ENCODE peak calls at places on chromosome 20, in seven cellular contexts. One of them, this sample, is unnamed.

GRCh38 chr20:39290575-39290974 is 328.4 kb downstream of the DHX35 start:
- DNase-seq in lower lobe of right lung: no peak
- DNase-seq in left ventricle myocardium inferior: no peak
- DNase-seq in AG10803: no peak
- DNase-seq in hepatocyte: no peak
- DNase-seq in ovary: no peak
- DNase-seq in uterus: no peak
- DNase-seq in this sample: no peak

GRCh38 chr20:17636523-17637412 is 45.3 kb downstream of the RRBP1 start:
- DNase-seq in lower lobe of right lung: no peak
- DNase-seq in ovary: no peak
- DNase-seq in hepatocyte: no peak
- DNase-seq in uterus: no peak
- DNase-seq in left ventricle myocardium inferior: no peak
- DNase-seq in AG10803: no peak
- DNase-seq in this sample: no peak

GRCh38 chr20:62219101-62219991 is 732 bp downstream of the HRH3 start:
- DNase-seq in ovary: no peak
- DNase-seq in uterus: no peak
- DNase-seq in AG10803: no peak
- DNase-seq in left ventricle myocardium inferior: no peak
- DNase-seq in hepatocyte: no peak
- DNase-seq in lower lobe of right lung: no peak
- DNase-seq in this sample: no peak

GRCh38 chr20:50518270-50518721 is 8.1 kb downstream of the PTPN1 start:
- DNase-seq in lower lobe of right lung: no peak
- DNase-seq in uterus: no peak
- DNase-seq in ovary: no peak
- DNase-seq in left ventricle myocardium inferior: no peak
- DNase-seq in hepatocyte: no peak
- DNase-seq in AG10803: peak
- DNase-seq in this sample: no peak

GRCh38 chr20:1438361-1438760 is 28.3 kb downstream of the NSFL1C start:
- DNase-seq in lower lobe of right lung: no peak
- DNase-seq in ovary: no peak
- DNase-seq in AG10803: no peak
- DNase-seq in hepatocyte: no peak
- DNase-seq in uterus: no peak
- DNase-seq in left ventricle myocardium inferior: no peak
- DNase-seq in this sample: no peak

GRCh38 chr20:19423892-19424620 is 211.6 kb downstream of the SLC24A3 start:
- DNase-seq in lower lobe of right lung: no peak
- DNase-seq in hepatocyte: no peak
- DNase-seq in uterus: no peak
- DNase-seq in AG10803: no peak
- DNase-seq in ovary: no peak
- DNase-seq in left ventricle myocardium inferior: no peak
- DNase-seq in this sample: no peak

GRCh38 chr20:46371656-46372055 is 34.8 kb downstream of the ELMO2 start:
- DNase-seq in AG10803: peak
- DNase-seq in lower lobe of right lung: no peak
- DNase-seq in ovary: no peak
- DNase-seq in hepatocyte: no peak
- DNase-seq in uterus: no peak
- DNase-seq in left ventricle myocardium inferior: no peak
- DNase-seq in this sample: no peak

GRCh38 chr20:23884771-23885162 is 5.2 kb upstream of the CST5 start:
- DNase-seq in hepatocyte: no peak
- DNase-seq in left ventricle myocardium inferior: no peak
- DNase-seq in uterus: no peak
- DNase-seq in lower lobe of right lung: no peak
- DNase-seq in ovary: no peak
- DNase-seq in AG10803: no peak
- DNase-seq in this sample: no peak

GRCh38 chr20:51542894-51543788 is 622 bp upstream of the NFATC2 start:
- DNase-seq in AG10803: no peak
- DNase-seq in lower lobe of right lung: no peak
- DNase-seq in uterus: no peak
- DNase-seq in hepatocyte: no peak
- DNase-seq in ovary: no peak
- DNase-seq in left ventricle myocardium inferior: no peak
- DNase-seq in this sample: no peak

GRCh38 chr20:1754306-1754705 is 96.7 kb upstream of the SIRPG start:
- DNase-seq in lower lobe of right lung: no peak
- DNase-seq in AG10803: no peak
- DNase-seq in ovary: no peak
- DNase-seq in uterus: no peak
- DNase-seq in left ventricle myocardium inferior: no peak
- DNase-seq in hepatocyte: no peak
- DNase-seq in this sample: no peak

GRCh38 chr20:51327251-51327841 is 215.2 kb downstream of the NFATC2 start:
- DNase-seq in ovary: no peak
- DNase-seq in left ventricle myocardium inferior: no peak
- DNase-seq in AG10803: peak
- DNase-seq in lower lobe of right lung: no peak
- DNase-seq in uterus: no peak
- DNase-seq in hepatocyte: peak
- DNase-seq in this sample: no peak

GRCh38 chr20:49904440-49905214 is 10.7 kb downstream of the SPATA2 start:
- DNase-seq in hepatocyte: no peak
- DNase-seq in lower lobe of right lung: no peak
- DNase-seq in uterus: no peak
- DNase-seq in left ventricle myocardium inferior: no peak
- DNase-seq in AG10803: no peak
- DNase-seq in ovary: no peak
- DNase-seq in this sample: no peak

GRCh38 chr20:40563296-40563950 is 125.6 kb downstream of the MAFB start:
- DNase-seq in uterus: no peak
- DNase-seq in lower lobe of right lung: peak
- DNase-seq in ovary: no peak
- DNase-seq in left ventricle myocardium inferior: no peak
- DNase-seq in AG10803: peak
- DNase-seq in hepatocyte: peak
- DNase-seq in this sample: peak

GRCh38 chr20:37347347-37347823 is 1.4 kb downstream of the SRC start:
- DNase-seq in left ventricle myocardium inferior: no peak
- DNase-seq in uterus: no peak
- DNase-seq in ovary: no peak
- DNase-seq in lower lobe of right lung: no peak
- DNase-seq in AG10803: no peak
- DNase-seq in hepatocyte: no peak
- DNase-seq in this sample: no peak

GRCh38 chr20:15475483-15475882 is 1097.8 kb downstream of the KIF16B start:
- DNase-seq in left ventricle myocardium inferior: peak
- DNase-seq in hepatocyte: no peak
- DNase-seq in ovary: no peak
- DNase-seq in AG10803: no peak
- DNase-seq in uterus: no peak
- DNase-seq in lower lobe of right lung: peak
- DNase-seq in this sample: no peak

GRCh38 chr20:36399147-36399968 is 93.2 kb downstream of the DLGAP4 start:
- DNase-seq in lower lobe of right lung: no peak
- DNase-seq in AG10803: peak
- DNase-seq in left ventricle myocardium inferior: no peak
- DNase-seq in hepatocyte: peak
- DNase-seq in uterus: no peak
- DNase-seq in ovary: no peak
- DNase-seq in this sample: peak

GRCh38 chr20:35273449-35274171 is 4.3 kb downstream of the MMP24OS start:
- DNase-seq in left ventricle myocardium inferior: no peak
- DNase-seq in AG10803: no peak
- DNase-seq in lower lobe of right lung: no peak
- DNase-seq in ovary: no peak
- DNase-seq in uterus: no peak
- DNase-seq in hepatocyte: no peak
- DNase-seq in this sample: peak

GRCh38 chr20:37703338-37703660 is 9.5 kb downstream of the CTNNBL1 start:
- DNase-seq in left ventricle myocardium inferior: no peak
- DNase-seq in ovary: no peak
- DNase-seq in hepatocyte: no peak
- DNase-seq in uterus: no peak
- DNase-seq in AG10803: peak
- DNase-seq in lower lobe of right lung: no peak
- DNase-seq in this sample: no peak

GRCh38 chr20:63980317-63980805 is 571 bp upstream of the PRPF6 start:
- DNase-seq in hepatocyte: peak
- DNase-seq in AG10803: no peak
- DNase-seq in ovary: no peak
- DNase-seq in left ventricle myocardium inferior: no peak
- DNase-seq in lower lobe of right lung: no peak
- DNase-seq in uterus: no peak
- DNase-seq in this sample: no peak

GRCh38 chr20:63979221-63979548 is 257 bp downstream of the SAMD10 start:
- DNase-seq in uterus: no peak
- DNase-seq in ovary: no peak
- DNase-seq in AG10803: no peak
- DNase-seq in left ventricle myocardium inferior: no peak
- DNase-seq in lower lobe of right lung: no peak
- DNase-seq in hepatocyte: no peak
- DNase-seq in this sample: no peak

GRCh38 chr20:63980806-63981728 is at the start of gene PRPF6:
- DNase-seq in ovary: peak
- DNase-seq in uterus: peak
- DNase-seq in lower lobe of right lung: peak
- DNase-seq in left ventricle myocardium inferior: peak
- DNase-seq in hepatocyte: peak
- DNase-seq in AG10803: peak
- DNase-seq in this sample: peak

GRCh38 chr20:63978319-63979220 is 872 bp downstream of the SAMD10 start:
- DNase-seq in left ventricle myocardium inferior: peak
- DNase-seq in lower lobe of right lung: peak
- DNase-seq in AG10803: peak
- DNase-seq in ovary: peak
- DNase-seq in uterus: peak
- DNase-seq in hepatocyte: peak
- DNase-seq in this sample: no peak

DNA sequence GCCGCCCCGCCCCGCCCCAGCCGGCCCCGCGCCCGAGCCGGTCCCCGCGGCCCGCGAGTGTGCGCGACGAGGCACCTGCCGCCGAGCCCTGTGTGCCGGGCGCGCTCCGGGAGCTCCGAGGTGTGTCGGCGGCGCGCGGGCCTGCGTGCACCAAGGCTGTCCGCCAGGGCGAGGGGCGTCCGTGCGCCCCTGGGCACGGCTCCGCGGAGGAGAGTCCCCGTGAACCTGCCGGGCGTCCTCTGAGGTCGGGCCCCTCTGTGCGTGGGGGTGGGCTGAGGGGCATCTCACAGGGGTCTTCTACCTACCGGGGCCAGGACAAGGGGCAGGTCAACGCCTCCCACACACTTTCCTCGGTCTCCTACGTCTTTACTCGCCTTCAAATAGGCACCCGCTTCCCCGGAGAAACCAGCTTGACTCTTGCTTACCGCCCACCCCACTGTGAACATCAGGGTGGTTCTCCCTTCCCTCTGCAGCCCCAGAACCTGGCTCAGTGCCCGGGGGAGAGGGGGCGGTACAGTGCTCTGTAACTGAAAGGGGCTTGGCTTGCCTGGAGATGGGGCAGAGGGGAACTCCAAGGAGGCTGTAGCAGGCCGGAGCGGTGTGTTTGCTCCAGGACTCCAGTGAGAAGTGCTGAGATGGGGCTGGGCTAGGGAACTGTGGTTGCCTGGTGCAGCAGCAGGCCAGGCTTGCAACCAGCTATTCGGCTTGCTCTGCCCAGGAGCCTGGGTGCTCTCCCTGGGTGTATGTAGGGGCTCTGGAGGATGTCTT is at the start of gene SAMD10:
- DNase-seq in lower lobe of right lung: no peak
- DNase-seq in AG10803: no peak
- DNase-seq in uterus: peak
- DNase-seq in hepatocyte: peak
- DNase-seq in left ventricle myocardium inferior: no peak
- DNase-seq in ovary: peak
- DNase-seq in this sample: no peak
- TF ChIP-seq CTCF in lower lobe of right lung: no peak
- TF ChIP-seq CTCF in AG10803: no peak
- TF ChIP-seq CTCF in uterus: peak
- TF ChIP-seq CTCF in hepatocyte: no peak
- TF ChIP-seq CTCF in left ventricle myocardium inferior: peak
- TF ChIP-seq CTCF in ovary: no peak
- TF ChIP-seq CTCF in this sample: no peak

DNA sequence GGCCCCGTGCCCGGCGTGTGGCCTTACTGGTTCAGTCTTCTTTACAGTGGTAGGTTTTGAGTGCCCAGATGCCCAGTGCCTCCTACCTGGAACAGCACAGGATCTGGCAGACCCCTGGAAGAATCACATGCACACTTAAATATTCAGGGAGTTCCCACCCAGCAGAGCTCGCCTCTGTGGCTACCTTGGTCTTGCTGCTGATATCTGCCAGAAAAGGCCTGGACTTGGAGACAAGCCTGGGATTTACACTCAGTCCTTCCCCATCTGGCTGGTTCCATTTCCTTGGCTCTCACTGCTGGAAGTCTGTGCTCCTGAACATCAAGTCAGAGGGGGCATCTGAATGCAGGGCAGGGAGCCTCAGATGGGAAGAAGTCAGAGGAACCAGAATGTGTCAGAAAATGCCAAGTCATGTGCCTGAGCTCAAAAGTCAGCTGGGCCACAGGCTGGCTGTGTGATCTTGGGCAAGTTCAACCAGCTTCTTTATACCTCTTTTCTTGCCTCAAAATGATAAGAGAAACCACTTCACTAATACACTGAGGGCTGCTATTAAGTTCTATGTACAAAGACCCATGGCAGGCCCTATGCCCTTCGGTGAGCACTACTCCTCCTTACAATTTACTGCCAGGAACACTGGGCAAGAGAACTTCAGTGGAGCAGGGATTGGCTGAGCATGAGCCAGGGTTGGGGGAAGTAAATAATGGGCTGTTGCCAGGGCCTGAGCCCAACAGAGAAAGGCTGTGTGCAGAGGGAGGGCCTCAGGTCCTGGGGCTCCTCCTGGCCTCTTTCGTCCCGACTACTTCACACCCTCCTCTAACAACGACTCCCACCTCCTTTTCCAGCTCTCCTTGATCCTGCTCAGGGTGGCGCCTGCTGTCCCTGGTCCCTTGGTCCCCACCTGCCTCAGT is 158.1 kb upstream of the PROKR2 start:
- DNase-seq in AG10803: no peak
- DNase-seq in ovary: no peak
- DNase-seq in uterus: no peak
- DNase-seq in hepatocyte: no peak
- DNase-seq in left ventricle myocardium inferior: no peak
- DNase-seq in lower lobe of right lung: no peak
- DNase-seq in this sample: no peak
- H3K4me3 ChIP-seq in AG10803: no peak
- H3K4me3 ChIP-seq in ovary: no peak
- H3K4me3 ChIP-seq in uterus: no peak
- H3K4me3 ChIP-seq in hepatocyte: no peak
- H3K4me3 ChIP-seq in left ventricle myocardium inferior: no peak
- H3K4me3 ChIP-seq in lower lobe of right lung: no peak
- H3K4me3 ChIP-seq in this sample: no peak

GRCh38 chr20:54980321-54980960 is 505.0 kb downstream of the DOK5 start:
- DNase-seq in left ventricle myocardium inferior: no peak
- DNase-seq in ovary: no peak
- DNase-seq in hepatocyte: peak
- DNase-seq in uterus: no peak
- DNase-seq in lower lobe of right lung: no peak
- DNase-seq in AG10803: no peak
- DNase-seq in this sample: peak
- TF ChIP-seq CTCF in left ventricle myocardium inferior: peak
- TF ChIP-seq CTCF in ovary: no peak
- TF ChIP-seq CTCF in hepatocyte: peak
- TF ChIP-seq CTCF in uterus: no peak
- TF ChIP-seq CTCF in lower lobe of right lung: peak
- TF ChIP-seq CTCF in AG10803: no peak
- TF ChIP-seq CTCF in this sample: peak

GRCh38 chr20:57560554-57561355 is at the start of gene PCK1:
- DNase-seq in hepatocyte: peak
- DNase-seq in uterus: peak
- DNase-seq in ovary: peak
- DNase-seq in left ventricle myocardium inferior: peak
- DNase-seq in lower lobe of right lung: no peak
- DNase-seq in AG10803: no peak
- DNase-seq in this sample: peak
- H3K4me3 ChIP-seq in hepatocyte: no peak
- H3K4me3 ChIP-seq in uterus: no peak
- H3K4me3 ChIP-seq in ovary: peak
- H3K4me3 ChIP-seq in left ventricle myocardium inferior: no peak
- H3K4me3 ChIP-seq in lower lobe of right lung: no peak
- H3K4me3 ChIP-seq in AG10803: no peak
- H3K4me3 ChIP-seq in this sample: no peak

This sample was measured in LNCaP clone FGC.